ENCODE peak calls at places on chromosomes 3 and 15, in eight cellular contexts. One of them, this sample, is unnamed.

GRCh38 chr3:149641011-149641728 is 16.7 kb downstream of the WWTR1 start:
- DNase-seq in activated CD4-positive, alpha-beta T cell treated with anti-CD3 and anti-CD28 coated beads for 4 hours: no peak
- DNase-seq in fibroblast of gingiva: peak
- DNase-seq in NCI-H526: no peak
- DNase-seq in HCEC 1CT: no peak
- DNase-seq in stimulated activated CD8-positive, alpha-beta memory T cell treated with anti-CD3 and anti-CD28 coated beads, Interleukin-15, amount 100 ng/mL, for 4 hours: no peak
- DNase-seq in left lung: no peak
- DNase-seq in HEK293T: no peak
- DNase-seq in this sample: no peak

GRCh38 chr3:87175662-87176230 is 51.4 kb upstream of the CHMP2B start:
- DNase-seq in HEK293T: no peak
- DNase-seq in HCEC 1CT: no peak
- DNase-seq in left lung: no peak
- DNase-seq in fibroblast of gingiva: peak
- DNase-seq in NCI-H526: no peak
- DNase-seq in stimulated activated CD8-positive, alpha-beta memory T cell treated with anti-CD3 and anti-CD28 coated beads, Interleukin-15, amount 100 ng/mL, for 4 hours: no peak
- DNase-seq in activated CD4-positive, alpha-beta T cell treated with anti-CD3 and anti-CD28 coated beads for 4 hours: no peak
- DNase-seq in this sample: no peak

GRCh38 chr3:189794518-189794917 is 163.3 kb downstream of the TP63 start:
- DNase-seq in HEK293T: no peak
- DNase-seq in NCI-H526: no peak
- DNase-seq in activated CD4-positive, alpha-beta T cell treated with anti-CD3 and anti-CD28 coated beads for 4 hours: no peak
- DNase-seq in fibroblast of gingiva: no peak
- DNase-seq in HCEC 1CT: no peak
- DNase-seq in left lung: no peak
- DNase-seq in stimulated activated CD8-positive, alpha-beta memory T cell treated with anti-CD3 and anti-CD28 coated beads, Interleukin-15, amount 100 ng/mL, for 4 hours: no peak
- DNase-seq in this sample: no peak

GRCh38 chr3:174620855-174621457 is 238.2 kb upstream of the NAALADL2 start:
- DNase-seq in NCI-H526: no peak
- DNase-seq in stimulated activated CD8-positive, alpha-beta memory T cell treated with anti-CD3 and anti-CD28 coated beads, Interleukin-15, amount 100 ng/mL, for 4 hours: no peak
- DNase-seq in left lung: no peak
- DNase-seq in activated CD4-positive, alpha-beta T cell treated with anti-CD3 and anti-CD28 coated beads for 4 hours: no peak
- DNase-seq in fibroblast of gingiva: no peak
- DNase-seq in HEK293T: no peak
- DNase-seq in HCEC 1CT: no peak
- DNase-seq in this sample: no peak

GRCh38 chr3:139642981-139643380 is 34.8 kb downstream of the NMNAT3 start:
- DNase-seq in HCEC 1CT: no peak
- DNase-seq in activated CD4-positive, alpha-beta T cell treated with anti-CD3 and anti-CD28 coated beads for 4 hours: no peak
- DNase-seq in HEK293T: no peak
- DNase-seq in stimulated activated CD8-positive, alpha-beta memory T cell treated with anti-CD3 and anti-CD28 coated beads, Interleukin-15, amount 100 ng/mL, for 4 hours: no peak
- DNase-seq in left lung: no peak
- DNase-seq in NCI-H526: no peak
- DNase-seq in fibroblast of gingiva: no peak
- DNase-seq in this sample: no peak

GRCh38 chr3:161108840-161109239 is 3.7 kb upstream of the B3GALNT1 start:
- DNase-seq in HCEC 1CT: no peak
- DNase-seq in activated CD4-positive, alpha-beta T cell treated with anti-CD3 and anti-CD28 coated beads for 4 hours: no peak
- DNase-seq in left lung: no peak
- DNase-seq in HEK293T: no peak
- DNase-seq in fibroblast of gingiva: peak
- DNase-seq in NCI-H526: no peak
- DNase-seq in stimulated activated CD8-positive, alpha-beta memory T cell treated with anti-CD3 and anti-CD28 coated beads, Interleukin-15, amount 100 ng/mL, for 4 hours: no peak
- DNase-seq in this sample: peak

GRCh38 chr3:191966556-191966955 is 505.6 kb downstream of the PYDC2 start:
- DNase-seq in left lung: no peak
- DNase-seq in fibroblast of gingiva: no peak
- DNase-seq in activated CD4-positive, alpha-beta T cell treated with anti-CD3 and anti-CD28 coated beads for 4 hours: no peak
- DNase-seq in stimulated activated CD8-positive, alpha-beta memory T cell treated with anti-CD3 and anti-CD28 coated beads, Interleukin-15, amount 100 ng/mL, for 4 hours: no peak
- DNase-seq in HEK293T: no peak
- DNase-seq in HCEC 1CT: no peak
- DNase-seq in NCI-H526: no peak
- DNase-seq in this sample: no peak

GRCh38 chr15:78930577-78931388 is 14.1 kb downstream of the CTSH start:
- DNase-seq in NCI-H526: no peak
- DNase-seq in left lung: no peak
- DNase-seq in activated CD4-positive, alpha-beta T cell treated with anti-CD3 and anti-CD28 coated beads for 4 hours: no peak
- DNase-seq in HEK293T: no peak
- DNase-seq in stimulated activated CD8-positive, alpha-beta memory T cell treated with anti-CD3 and anti-CD28 coated beads, Interleukin-15, amount 100 ng/mL, for 4 hours: no peak
- DNase-seq in HCEC 1CT: peak
- DNase-seq in fibroblast of gingiva: peak
- DNase-seq in this sample: peak

GRCh38 chr3:142243134-142243533 is 17.7 kb upstream of the GK5 start:
- DNase-seq in HCEC 1CT: no peak
- DNase-seq in fibroblast of gingiva: peak
- DNase-seq in left lung: no peak
- DNase-seq in HEK293T: no peak
- DNase-seq in stimulated activated CD8-positive, alpha-beta memory T cell treated with anti-CD3 and anti-CD28 coated beads, Interleukin-15, amount 100 ng/mL, for 4 hours: no peak
- DNase-seq in NCI-H526: no peak
- DNase-seq in activated CD4-positive, alpha-beta T cell treated with anti-CD3 and anti-CD28 coated beads for 4 hours: no peak
- DNase-seq in this sample: peak

GRCh38 chr3:49417516-49418120 is 4.7 kb downstream of the AMT start:
- DNase-seq in activated CD4-positive, alpha-beta T cell treated with anti-CD3 and anti-CD28 coated beads for 4 hours: no peak
- DNase-seq in stimulated activated CD8-positive, alpha-beta memory T cell treated with anti-CD3 and anti-CD28 coated beads, Interleukin-15, amount 100 ng/mL, for 4 hours: no peak
- DNase-seq in NCI-H526: no peak
- DNase-seq in fibroblast of gingiva: no peak
- DNase-seq in left lung: no peak
- DNase-seq in HEK293T: no peak
- DNase-seq in HCEC 1CT: no peak
- DNase-seq in this sample: no peak

GRCh38 chr15:39774688-39775267 is 7.9 kb downstream of the FSIP1 start:
- DNase-seq in stimulated activated CD8-positive, alpha-beta memory T cell treated with anti-CD3 and anti-CD28 coated beads, Interleukin-15, amount 100 ng/mL, for 4 hours: no peak
- DNase-seq in NCI-H526: no peak
- DNase-seq in HCEC 1CT: no peak
- DNase-seq in HEK293T: no peak
- DNase-seq in fibroblast of gingiva: no peak
- DNase-seq in left lung: no peak
- DNase-seq in activated CD4-positive, alpha-beta T cell treated with anti-CD3 and anti-CD28 coated beads for 4 hours: no peak
- DNase-seq in this sample: no peak